ENCODE peak calls at places on chromosomes 4 and X, in ten cellular contexts. S, D, U, O, X, J, G, W, P and E are unnamed samples.

GRCh38 chr4:178142724-178143123 is 700.5 kb upstream of the AGA start:
- DNase-seq in S (no peak), U (no peak), W (no peak), X (no peak), D (no peak), O (no peak), P (no peak), G (no peak), J (no peak), E (no peak)

GRCh38 chr4:167721574-167721973 is 370.8 kb upstream of the ANXA10 start:
- DNase-seq in G (no peak), O (no peak), W (no peak), D (no peak), X (no peak), U (no peak), J (no peak), S (no peak), P (no peak), E (peak)

GRCh38 chr4:140116442-140117104 is 37.4 kb downstream of the MAML3 start:
- DNase-seq in S (no peak), J (no peak), P (no peak), G (no peak), W (no peak), O (no peak), D (no peak), U (no peak), X (no peak), E (no peak)

GRCh38 chr4:53734584-53735363 is 143.5 kb upstream of the LNX1 start:
- DNase-seq in U (no peak), W (peak), J (no peak), O (no peak), G (no peak), X (peak), S (peak), D (no peak), P (no peak), E (peak)

GRCh38 chrX:154325541-154325940 is 29.9 kb downstream of the TKTL1 start:
- DNase-seq in P (no peak), X (no peak), G (peak), J (no peak), O (no peak), W (peak), S (no peak), D (no peak), U (no peak), E (peak)

GRCh38 chrX:25048176-25048575 is 32.4 kb upstream of the ARX start:
- DNase-seq in U (no peak), X (no peak), W (no peak), J (no peak), O (no peak), G (no peak), P (no peak), S (no peak), D (no peak), E (no peak)

GRCh38 chr4:48945981-48946380 is 39.4 kb upstream of the OCIAD2 start:
- DNase-seq in U (no peak), J (no peak), G (no peak), S (no peak), W (no peak), P (no peak), X (no peak), O (no peak), D (no peak), E (no peak)

GRCh38 chrX:20414781-20415445 is 148.2 kb upstream of the RPS6KA3 start:
- DNase-seq in G (no peak), U (no peak), J (no peak), P (no peak), D (no peak), O (no peak), S (no peak), X (no peak), W (peak), E (no peak)

GRCh38 chr4:68175562-68176155 is 46.0 kb upstream of the TMPRSS11F start:
- DNase-seq in P (no peak), U (peak), X (peak), W (peak), S (peak), G (no peak), O (peak), J (peak), D (no peak), E (peak)

GRCh38 chrX:7263961-7264360 is 116.0 kb upstream of the PUDP start:
- DNase-seq in U (no peak), J (no peak), O (no peak), X (no peak), W (no peak), S (peak), D (no peak), G (no peak), P (no peak), E (no peak)

GRCh38 chrX:10086683-10087082 is 70.1 kb upstream of the CLCN4 start:
- DNase-seq in G (no peak), U (no peak), D (no peak), P (no peak), X (no peak), J (no peak), S (no peak), W (no peak), O (no peak), E (no peak)

GRCh38 chr4:189302719-189303118 is 638.0 kb upstream of the FRG1 start:
- DNase-seq in U (no peak), O (no peak), P (no peak), X (no peak), W (no peak), D (no peak), S (no peak), J (no peak), G (no peak), E (no peak)

GRCh38 chr4:128241425-128241913 is 46.1 kb downstream of the PGRMC2 start:
- DNase-seq in P (no peak), D (no peak), U (no peak), J (no peak), W (peak), G (no peak), O (no peak), X (peak), S (peak), E (peak)

GRCh38 chrX:98357146-98357545 is 1473.4 kb downstream of the RPA4 start:
- DNase-seq in J (no peak), X (no peak), G (no peak), P (no peak), D (no peak), O (no peak), W (no peak), S (no peak), U (no peak), E (no peak)

GRCh38 chr4:101584306-101584705 is 206.2 kb upstream of the BANK1 start:
- DNase-seq in O (no peak), S (no peak), P (no peak), X (no peak), G (no peak), J (no peak), U (no peak), W (no peak), D (no peak), E (no peak)

GRCh38 chr4:158535130-158535614 is 13.5 kb downstream of the RXFP1 start:
- DNase-seq in P (no peak), U (no peak), W (peak), S (peak), J (no peak), X (peak), O (no peak), G (no peak), D (no peak), E (peak)

GRCh38 chr4:108943971-108944370 is 181.1 kb upstream of the ETNPPL start:
- DNase-seq in W (peak), O (no peak), J (no peak), S (no peak), P (no peak), U (no peak), X (peak), D (no peak), G (no peak), E (peak)

GRCh38 chr4:26081795-26082498 is 167.9 kb downstream of the SMIM20 start:
- DNase-seq in U (no peak), G (no peak), P (no peak), D (no peak), O (no peak), S (no peak), J (no peak), X (peak), W (peak), E (peak)

GRCh38 chr4:83830138-83830537 is 294.2 kb downstream of the GPAT3 start:
- DNase-seq in U (no peak), W (no peak), O (no peak), D (no peak), S (no peak), J (no peak), X (peak), P (no peak), G (peak), E (no peak)

GRCh38 chr4:138062929-138063328 is 179.2 kb downstream of the SLC7A11 start:
- DNase-seq in D (no peak), X (peak), P (no peak), S (no peak), U (no peak), J (no peak), O (no peak), W (no peak), G (no peak), E (peak)

GRCh38 chrX:357693-358471 is 28.8 kb downstream of the PPP2R3B start:
- DNase-seq in P (no peak), J (no peak), O (no peak), X (peak), S (no peak), G (peak), D (peak), W (no peak), U (no peak), E (peak)

GRCh38 chr4:154491731-154492249 is at the start of gene DCHS2:
- DNase-seq in J (peak), S (no peak), D (peak), G (peak), X (no peak), O (no peak), W (no peak), U (no peak), P (no peak), E (no peak)

GRCh38 chrX:68186552-68187262 is 246.6 kb downstream of the OPHN1 start:
- DNase-seq in P (no peak), S (no peak), X (peak), J (no peak), G (no peak), W (peak), U (no peak), D (no peak), O (no peak), E (peak)

GRCh38 chr4:72112514-72113156 is 80.8 kb downstream of the NPFFR2 start:
- DNase-seq in J (no peak), U (no peak), P (no peak), D (no peak), G (no peak), X (peak), S (no peak), W (peak), O (no peak), E (peak)

GRCh38 chr4:2931765-2932560 is 31.2 kb downstream of the NOP14 start:
- DNase-seq in X (no peak), U (no peak), D (peak), O (peak), P (no peak), J (no peak), G (peak), W (no peak), S (no peak), E (no peak)

GRCh38 chrX:85963736-85964135 is 83.6 kb downstream of the CHM start:
- DNase-seq in U (peak), W (peak), S (peak), X (peak), D (no peak), O (no peak), G (no peak), J (no peak), P (no peak), E (peak)

GRCh38 chrX:15501506-15501905 is 899 bp downstream of the BMX start:
- DNase-seq in U (no peak), W (no peak), J (no peak), S (no peak), X (no peak), P (no peak), O (no peak), D (no peak), G (no peak), E (no peak)
- H3K4me3 ChIP-seq in U (no peak), W (no peak), J (no peak), S (no peak), X (no peak), P (no peak), O (no peak), D (no peak), G (peak), E (no peak)

GRCh38 chr4:77176606-77177005 is 19.6 kb downstream of the CCNG2 start:
- DNase-seq in G (no peak), O (no peak), X (no peak), P (no peak), S (no peak), D (no peak), W (no peak), U (no peak), J (no peak), E (no peak)

GRCh38 chr4:77175201-77175610 is 18.2 kb downstream of the CCNG2 start:
- DNase-seq in P (no peak), U (no peak), X (no peak), J (no peak), D (no peak), S (no peak), G (no peak), W (no peak), O (no peak), E (no peak)

GRCh38 chr4:77172336-77172735 is 15.3 kb downstream of the CCNG2 start:
- DNase-seq in S (peak), P (no peak), D (no peak), X (peak), J (no peak), W (peak), U (no peak), G (no peak), O (no peak), E (peak)

GRCh38 chr4:77177196-77177595 is 20.2 kb downstream of the CCNG2 start:
- DNase-seq in S (no peak), X (no peak), D (no peak), W (peak), U (no peak), J (peak), P (no peak), G (no peak), O (no peak), E (no peak)

GRCh38 chr4:77174426-77174825 is 17.4 kb downstream of the CCNG2 start:
- DNase-seq in U (no peak), G (no peak), O (no peak), J (no peak), X (no peak), P (no peak), S (no peak), W (no peak), D (no peak), E (no peak)
- TF ChIP-seq CTCF in U (no peak), G (no peak), O (no peak), J (no peak), X (no peak), P (no peak), S (no peak), W (no peak), D (no peak), E (no peak)

GRCh38 chr4:105092356-105092755 is 54.3 kb upstream of the TET2 start:
- DNase-seq in P (no peak), S (peak), U (no peak), W (peak), J (no peak), D (no peak), G (no peak), O (no peak), X (peak), E (peak)

GRCh38 chr4:105092768-105093167 is 53.9 kb upstream of the TET2 start:
- DNase-seq in D (no peak), G (no peak), U (no peak), X (peak), W (no peak), S (no peak), J (no peak), P (no peak), O (no peak), E (no peak)

GRCh38 chr4:105093975-105094374 is 52.7 kb upstream of the TET2 start:
- DNase-seq in G (no peak), O (no peak), J (no peak), S (no peak), W (no peak), U (no peak), P (no peak), X (no peak), D (no peak), E (no peak)

GRCh38 chr4:105088110-105088879 is 58.4 kb upstream of the TET2 start:
- DNase-seq in X (peak), O (no peak), D (no peak), S (peak), U (peak), J (no peak), G (no peak), P (no peak), W (peak), E (peak)
- H3K4me3 ChIP-seq in X (peak), O (no peak), D (no peak), S (no peak), U (peak), J (no peak), G (peak), P (no peak), W (peak), E (no peak)

DNA sequence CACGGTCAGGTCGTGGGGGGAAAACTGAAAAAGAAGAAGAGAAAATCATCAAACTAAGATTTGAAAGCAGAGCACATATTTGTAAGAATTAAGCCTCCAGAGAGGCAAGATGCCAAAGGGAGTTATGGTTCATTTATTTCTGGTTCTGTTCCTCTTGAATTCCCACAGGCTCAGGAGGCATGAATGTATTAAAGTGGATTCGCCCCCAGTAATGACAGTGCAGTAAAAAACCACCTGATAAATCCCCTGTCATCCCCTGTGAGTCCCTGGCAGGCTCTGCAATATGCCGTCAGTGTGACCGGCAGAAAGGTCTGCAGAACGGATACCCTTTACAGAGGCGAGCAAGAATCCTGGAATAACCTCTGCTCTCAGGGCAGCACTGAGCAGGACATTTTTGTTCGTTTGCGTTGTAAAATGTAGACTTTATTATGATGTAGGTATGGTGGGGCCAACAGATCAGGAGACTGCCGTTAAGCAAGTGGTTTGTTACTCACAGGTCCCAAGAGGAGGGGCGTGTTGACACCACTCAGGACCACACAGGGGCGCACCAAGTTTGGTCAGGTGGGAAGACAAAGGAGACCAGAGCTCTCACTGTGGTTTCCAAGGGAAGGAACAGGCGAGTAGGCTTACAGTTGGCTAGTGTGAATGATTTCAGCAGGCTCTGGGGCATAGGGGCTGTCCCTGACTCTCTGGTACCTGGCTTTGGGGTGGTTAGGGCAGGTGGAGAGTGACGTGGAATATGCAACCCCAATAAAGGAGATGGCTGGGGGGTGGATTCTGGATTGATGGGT is 75.3 kb downstream of the DHRSX start:
- DNase-seq in X (no peak), O (no peak), P (no peak), W (no peak), G (no peak), D (no peak), U (no peak), J (peak), S (no peak), E (no peak)
- TF ChIP-seq CTCF in X (no peak), O (no peak), P (no peak), W (no peak), G (no peak), D (no peak), U (no peak), J (peak), S (no peak), E (no peak)

DNA sequence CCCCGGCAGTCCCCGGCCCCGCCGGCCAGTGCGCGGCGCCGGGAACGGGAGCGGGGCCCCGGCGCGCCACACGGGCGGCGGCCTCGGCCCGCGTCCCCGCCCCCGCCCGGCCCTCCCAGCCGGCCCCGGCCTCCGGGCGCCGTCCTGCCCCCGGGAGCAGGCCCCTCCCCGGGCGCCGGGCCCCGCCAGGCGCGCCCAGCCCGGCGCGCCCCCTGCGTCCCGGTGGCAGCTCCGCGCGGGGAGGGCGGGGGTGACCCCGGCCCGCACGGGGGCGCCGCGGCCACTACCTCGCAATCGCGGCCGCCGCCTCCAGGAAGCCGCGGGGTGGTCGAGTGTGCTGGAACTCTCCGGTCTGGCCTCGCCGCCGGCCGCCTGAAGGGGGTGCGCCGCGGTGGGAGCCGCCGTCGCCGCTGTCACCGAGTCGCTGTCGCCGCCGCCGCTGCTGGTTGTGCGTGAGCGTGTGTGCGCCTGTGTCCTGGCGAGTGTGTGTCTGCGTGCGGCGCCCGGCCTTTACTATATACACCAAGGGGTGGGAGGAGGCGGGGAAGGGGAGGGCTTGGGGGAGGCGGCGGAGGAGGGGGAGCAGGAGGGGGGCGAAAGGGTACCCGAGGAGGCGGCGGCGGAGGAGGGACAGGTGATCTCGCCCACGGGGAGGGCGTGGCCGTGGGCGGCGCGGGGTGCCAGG is at the start of gene RAI2:
- DNase-seq in G (peak), U (peak), D (peak), J (peak), S (no peak), X (no peak), O (peak), P (peak), W (no peak), E (no peak)
- H3K4me3 ChIP-seq in G (peak), U (peak), D (peak), J (peak), S (peak), X (no peak), O (peak), P (peak), W (peak), E (peak)

DNA sequence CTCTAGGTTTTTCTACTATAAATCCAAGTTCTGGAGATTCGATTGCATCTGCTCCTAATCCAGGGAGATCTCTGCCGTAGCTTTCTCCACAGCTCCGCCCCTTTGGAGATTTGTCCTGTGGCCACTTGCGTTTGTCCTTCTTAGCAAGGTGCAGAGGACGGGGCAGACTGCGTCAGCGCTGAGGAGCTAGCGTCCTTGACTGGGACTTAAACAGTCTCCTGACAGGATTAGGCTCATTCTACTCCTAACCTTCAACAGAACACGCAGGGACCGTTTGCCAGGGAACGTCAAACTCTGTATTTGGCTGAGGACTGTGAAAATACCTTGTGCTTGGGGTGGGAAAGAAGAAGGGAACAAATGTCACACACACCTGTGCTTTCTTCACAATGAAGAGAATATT is 38.6 kb downstream of the SORBS2 start:
- DNase-seq in J (peak), D (no peak), X (no peak), W (no peak), U (no peak), S (no peak), P (no peak), O (peak), G (peak), E (no peak)
- TF ChIP-seq CTCF in J (peak), D (no peak), X (no peak), W (no peak), U (no peak), S (no peak), P (no peak), O (no peak), G (no peak), E (no peak)

GRCh38 chr4:86031927-86032326 is 327.9 kb downstream of the MAPK10 start:
- DNase-seq in D (no peak), G (no peak), S (no peak), X (peak), O (no peak), P (no peak), U (no peak), J (no peak), W (no peak), E (no peak)

GRCh38 chr4:86035688-86036087 is 324.2 kb downstream of the MAPK10 start:
- DNase-seq in J (no peak), D (no peak), O (no peak), U (no peak), S (no peak), W (no peak), P (no peak), X (no peak), G (no peak), E (no peak)

GRCh38 chr4:86034616-86035015 is 325.2 kb downstream of the MAPK10 start:
- DNase-seq in P (no peak), D (no peak), O (no peak), S (no peak), W (no peak), G (no peak), X (peak), U (no peak), J (no peak), E (no peak)

GRCh38 chr4:86032476-86033022 is 327.3 kb downstream of the MAPK10 start:
- DNase-seq in W (peak), S (peak), J (no peak), U (no peak), P (no peak), G (peak), D (peak), O (peak), X (peak), E (peak)

GRCh38 chr4:86033171-86033570 is 326.7 kb downstream of the MAPK10 start:
- DNase-seq in J (no peak), G (peak), P (no peak), X (peak), W (peak), U (peak), S (peak), D (peak), O (peak), E (peak)
- H3K4me3 ChIP-seq in J (no peak), G (no peak), P (no peak), X (no peak), W (no peak), U (no peak), S (no peak), D (no peak), O (no peak), E (peak)

GRCh38 chr4:186948361-186949291 is 225.0 kb upstream of the FAT1 start:
- DNase-seq in O (peak), P (no peak), S (no peak), J (no peak), G (peak), D (no peak), U (no peak), X (peak), W (peak), E (peak)
- TF ChIP-seq CTCF in O (no peak), P (no peak), S (peak), J (no peak), G (no peak), D (no peak), U (no peak), X (peak), W (peak), E (peak)